ENCODE peak calls at places on chromosomes 6 and 20, in ten cellular contexts. One of them, this sample, is unnamed.

GRCh38 chr20:62367136-62367482 is at the start of gene LAMA5:
- DNase-seq in pancreas: peak; percentile 88
- DNase-seq in OCI-LY7: peak; percentile 69
- DNase-seq in GM13976: peak; percentile 85
- DNase-seq in B cell: peak; percentile 58
- DNase-seq in AG09319: no peak
- DNase-seq in hepatocyte: peak; percentile 89
- DNase-seq in lower leg skin: no peak
- DNase-seq in Caco-2: peak; percentile 97
- DNase-seq in BJ: no peak
- DNase-seq in this sample: peak; percentile 75

GRCh38 chr20:2816583-2817340 is 598 bp downstream of the TMEM239 start:
- DNase-seq in pancreas: peak; percentile 62
- DNase-seq in GM13976: no peak
- DNase-seq in Caco-2: no peak
- DNase-seq in BJ: no peak
- DNase-seq in hepatocyte: no peak
- DNase-seq in OCI-LY7: no peak
- DNase-seq in lower leg skin: peak; percentile 80
- DNase-seq in B cell: no peak
- DNase-seq in AG09319: no peak
- DNase-seq in this sample: no peak

GRCh38 chr20:63689046-63690000 is 7.1 kb upstream of the TNFRSF6B start:
- DNase-seq in AG09319: no peak
- DNase-seq in GM13976: no peak
- DNase-seq in B cell: no peak
- DNase-seq in BJ: no peak
- DNase-seq in OCI-LY7: no peak
- DNase-seq in Caco-2: no peak
- DNase-seq in lower leg skin: no peak
- DNase-seq in hepatocyte: no peak
- DNase-seq in pancreas: peak; percentile 79
- DNase-seq in this sample: no peak

GRCh38 chr6:40419377-40419776 is 167.8 kb downstream of the LRFN2 start:
- DNase-seq in OCI-LY7: no peak
- DNase-seq in lower leg skin: no peak
- DNase-seq in B cell: no peak
- DNase-seq in AG09319: no peak
- DNase-seq in GM13976: no peak
- DNase-seq in pancreas: no peak
- DNase-seq in Caco-2: no peak
- DNase-seq in BJ: no peak
- DNase-seq in hepatocyte: no peak
- DNase-seq in this sample: no peak

GRCh38 chr6:42901538-42901957 is 14.3 kb upstream of the PTCRA start:
- DNase-seq in BJ: no peak
- DNase-seq in pancreas: peak; percentile 92
- DNase-seq in OCI-LY7: peak; percentile 90
- DNase-seq in lower leg skin: peak; percentile 90
- DNase-seq in GM13976: peak; percentile 62
- DNase-seq in AG09319: peak; percentile 58
- DNase-seq in B cell: peak; percentile 82
- DNase-seq in hepatocyte: peak; percentile 89
- DNase-seq in Caco-2: peak; percentile 85
- DNase-seq in this sample: peak; percentile 58

GRCh38 chr6:19892250-19892649 is 55.1 kb downstream of the ID4 start:
- DNase-seq in AG09319: no peak
- DNase-seq in Caco-2: peak; percentile 4
- DNase-seq in GM13976: no peak
- DNase-seq in pancreas: peak; percentile 79
- DNase-seq in OCI-LY7: no peak
- DNase-seq in hepatocyte: peak; percentile 48
- DNase-seq in BJ: no peak
- DNase-seq in lower leg skin: peak; percentile 93
- DNase-seq in B cell: no peak
- DNase-seq in this sample: no peak

GRCh38 chr6:129753422-129753821 is 43.4 kb upstream of the ARHGAP18 start:
- DNase-seq in lower leg skin: no peak
- DNase-seq in Caco-2: no peak
- DNase-seq in B cell: no peak
- DNase-seq in GM13976: no peak
- DNase-seq in pancreas: no peak
- DNase-seq in hepatocyte: no peak
- DNase-seq in BJ: no peak
- DNase-seq in OCI-LY7: no peak
- DNase-seq in AG09319: no peak
- DNase-seq in this sample: no peak

GRCh38 chr6:127420558-127420957 is 38.6 kb downstream of the KIAA0408 start:
- DNase-seq in lower leg skin: peak; percentile 91
- DNase-seq in OCI-LY7: peak; percentile 42
- DNase-seq in AG09319: peak; percentile 64
- DNase-seq in hepatocyte: peak; percentile 82
- DNase-seq in GM13976: peak; percentile 82
- DNase-seq in Caco-2: peak; percentile 62
- DNase-seq in pancreas: no peak
- DNase-seq in BJ: peak; percentile 73
- DNase-seq in B cell: peak; percentile 72
- DNase-seq in this sample: peak; percentile 83

GRCh38 chr20:45432294-45432693 is 16.4 kb downstream of the PIGT start:
- DNase-seq in GM13976: peak; percentile 45
- DNase-seq in pancreas: no peak
- DNase-seq in AG09319: no peak
- DNase-seq in OCI-LY7: peak; percentile 95
- DNase-seq in BJ: no peak
- DNase-seq in B cell: peak; percentile 78
- DNase-seq in Caco-2: no peak
- DNase-seq in lower leg skin: no peak
- DNase-seq in hepatocyte: no peak
- DNase-seq in this sample: peak; percentile 56

GRCh38 chr20:53752971-53753879 is 159.6 kb upstream of the ZNF217 start:
- DNase-seq in Caco-2: no peak
- DNase-seq in BJ: no peak
- DNase-seq in GM13976: no peak
- DNase-seq in B cell: no peak
- DNase-seq in pancreas: no peak
- DNase-seq in OCI-LY7: peak; percentile 42
- DNase-seq in AG09319: no peak
- DNase-seq in lower leg skin: no peak
- DNase-seq in hepatocyte: no peak
- DNase-seq in this sample: no peak

GRCh38 chr6:16683524-16684194 is 77.6 kb downstream of the ATXN1 start:
- DNase-seq in GM13976: no peak
- DNase-seq in AG09319: no peak
- DNase-seq in Caco-2: no peak
- DNase-seq in pancreas: no peak
- DNase-seq in hepatocyte: no peak
- DNase-seq in lower leg skin: peak; percentile 91
- DNase-seq in BJ: no peak
- DNase-seq in B cell: no peak
- DNase-seq in OCI-LY7: no peak
- DNase-seq in this sample: no peak

GRCh38 chr20:40607927-40608326 is 81.1 kb downstream of the MAFB start:
- DNase-seq in pancreas: no peak
- DNase-seq in Caco-2: no peak
- DNase-seq in B cell: no peak
- DNase-seq in OCI-LY7: no peak
- DNase-seq in AG09319: no peak
- DNase-seq in lower leg skin: no peak
- DNase-seq in GM13976: no peak
- DNase-seq in BJ: no peak
- DNase-seq in hepatocyte: no peak
- DNase-seq in this sample: no peak

GRCh38 chr20:40606237-40606636 is 82.8 kb downstream of the MAFB start:
- DNase-seq in B cell: no peak
- DNase-seq in BJ: no peak
- DNase-seq in Caco-2: no peak
- DNase-seq in GM13976: no peak
- DNase-seq in pancreas: no peak
- DNase-seq in AG09319: no peak
- DNase-seq in hepatocyte: no peak
- DNase-seq in lower leg skin: no peak
- DNase-seq in OCI-LY7: no peak
- DNase-seq in this sample: no peak

GRCh38 chr20:40603057-40603651 is 85.9 kb downstream of the MAFB start:
- DNase-seq in lower leg skin: no peak
- DNase-seq in GM13976: no peak
- DNase-seq in B cell: no peak
- DNase-seq in BJ: no peak
- DNase-seq in Caco-2: no peak
- DNase-seq in OCI-LY7: no peak
- DNase-seq in hepatocyte: no peak
- DNase-seq in pancreas: no peak
- DNase-seq in AG09319: no peak
- DNase-seq in this sample: no peak

GRCh38 chr20:40604416-40604815 is 84.6 kb downstream of the MAFB start:
- DNase-seq in AG09319: no peak
- DNase-seq in lower leg skin: no peak
- DNase-seq in B cell: no peak
- DNase-seq in pancreas: no peak
- DNase-seq in BJ: no peak
- DNase-seq in GM13976: no peak
- DNase-seq in Caco-2: no peak
- DNase-seq in OCI-LY7: no peak
- DNase-seq in hepatocyte: no peak
- DNase-seq in this sample: no peak

GRCh38 chr20:40606660-40607059 is 82.4 kb downstream of the MAFB start:
- DNase-seq in AG09319: no peak
- DNase-seq in hepatocyte: no peak
- DNase-seq in Caco-2: no peak
- DNase-seq in lower leg skin: no peak
- DNase-seq in pancreas: no peak
- DNase-seq in B cell: no peak
- DNase-seq in GM13976: no peak
- DNase-seq in OCI-LY7: no peak
- DNase-seq in BJ: no peak
- DNase-seq in this sample: no peak
- TF ChIP-seq CTCF in AG09319: no peak
- TF ChIP-seq CTCF in hepatocyte: no peak
- TF ChIP-seq CTCF in Caco-2: peak; percentile 38
- TF ChIP-seq CTCF in lower leg skin: no peak
- TF ChIP-seq CTCF in pancreas: no peak
- TF ChIP-seq CTCF in B cell: no peak
- TF ChIP-seq CTCF in GM13976: no peak
- TF ChIP-seq CTCF in OCI-LY7: no peak
- TF ChIP-seq CTCF in BJ: no peak
- TF ChIP-seq CTCF in this sample: no peak

GRCh38 chr6:169034523-169035167 is 219.0 kb downstream of the THBS2 start:
- DNase-seq in B cell: no peak
- DNase-seq in BJ: peak; percentile 44
- DNase-seq in lower leg skin: peak; percentile 82
- DNase-seq in hepatocyte: no peak
- DNase-seq in pancreas: no peak
- DNase-seq in OCI-LY7: no peak
- DNase-seq in GM13976: no peak
- DNase-seq in Caco-2: no peak
- DNase-seq in AG09319: peak; percentile 52
- DNase-seq in this sample: no peak
- TF ChIP-seq CTCF in B cell: no peak
- TF ChIP-seq CTCF in BJ: peak; percentile 15
- TF ChIP-seq CTCF in lower leg skin: no peak
- TF ChIP-seq CTCF in hepatocyte: no peak
- TF ChIP-seq CTCF in pancreas: no peak
- TF ChIP-seq CTCF in OCI-LY7: no peak
- TF ChIP-seq CTCF in GM13976: no peak
- TF ChIP-seq CTCF in Caco-2: no peak
- TF ChIP-seq CTCF in AG09319: no peak
- TF ChIP-seq CTCF in this sample: no peak

DNA sequence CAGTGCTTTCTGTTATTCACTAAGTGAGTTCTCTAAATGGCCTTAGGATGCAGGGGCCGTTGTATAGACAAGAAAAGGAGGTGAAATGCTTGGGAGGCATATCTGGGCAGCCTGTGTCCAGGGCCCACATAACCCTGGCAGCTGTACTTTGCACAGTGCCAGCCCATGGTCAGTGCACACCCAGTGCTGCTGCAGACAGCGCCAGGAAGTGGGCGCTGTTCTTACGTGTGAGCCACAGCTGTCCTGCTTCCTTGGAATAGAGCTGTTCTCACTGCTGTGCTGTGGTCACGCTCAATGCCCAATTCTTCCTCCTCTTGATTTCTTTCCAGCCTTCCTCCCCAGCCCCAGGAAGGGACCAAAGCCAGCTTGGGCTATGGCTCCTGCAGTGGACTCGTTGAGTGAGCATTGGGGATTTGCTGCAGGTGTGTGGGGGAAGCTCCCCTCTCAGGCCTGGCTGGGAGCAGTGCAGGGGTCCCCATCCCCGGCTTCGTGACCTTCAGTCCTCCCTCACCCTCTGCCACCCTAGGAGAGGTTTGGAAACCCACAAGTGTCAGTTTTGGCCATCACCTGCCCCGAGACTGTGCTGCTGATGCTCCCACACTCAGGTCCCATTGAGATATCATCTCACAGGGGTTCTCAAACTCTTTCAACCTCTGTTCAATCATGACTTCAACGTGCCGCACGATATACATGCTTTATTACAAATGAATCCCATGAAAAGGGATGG is 246.8 kb upstream of the EXOC2 start:
- DNase-seq in B cell: no peak
- DNase-seq in hepatocyte: no peak
- DNase-seq in GM13976: no peak
- DNase-seq in Caco-2: no peak
- DNase-seq in pancreas: no peak
- DNase-seq in BJ: no peak
- DNase-seq in AG09319: no peak
- DNase-seq in lower leg skin: peak; percentile 72
- DNase-seq in OCI-LY7: no peak
- DNase-seq in this sample: no peak
- TF ChIP-seq CTCF in B cell: no peak
- TF ChIP-seq CTCF in hepatocyte: no peak
- TF ChIP-seq CTCF in GM13976: no peak
- TF ChIP-seq CTCF in Caco-2: no peak
- TF ChIP-seq CTCF in pancreas: no peak
- TF ChIP-seq CTCF in BJ: no peak
- TF ChIP-seq CTCF in AG09319: peak; percentile 20
- TF ChIP-seq CTCF in lower leg skin: no peak
- TF ChIP-seq CTCF in OCI-LY7: no peak
- TF ChIP-seq CTCF in this sample: no peak

DNA sequence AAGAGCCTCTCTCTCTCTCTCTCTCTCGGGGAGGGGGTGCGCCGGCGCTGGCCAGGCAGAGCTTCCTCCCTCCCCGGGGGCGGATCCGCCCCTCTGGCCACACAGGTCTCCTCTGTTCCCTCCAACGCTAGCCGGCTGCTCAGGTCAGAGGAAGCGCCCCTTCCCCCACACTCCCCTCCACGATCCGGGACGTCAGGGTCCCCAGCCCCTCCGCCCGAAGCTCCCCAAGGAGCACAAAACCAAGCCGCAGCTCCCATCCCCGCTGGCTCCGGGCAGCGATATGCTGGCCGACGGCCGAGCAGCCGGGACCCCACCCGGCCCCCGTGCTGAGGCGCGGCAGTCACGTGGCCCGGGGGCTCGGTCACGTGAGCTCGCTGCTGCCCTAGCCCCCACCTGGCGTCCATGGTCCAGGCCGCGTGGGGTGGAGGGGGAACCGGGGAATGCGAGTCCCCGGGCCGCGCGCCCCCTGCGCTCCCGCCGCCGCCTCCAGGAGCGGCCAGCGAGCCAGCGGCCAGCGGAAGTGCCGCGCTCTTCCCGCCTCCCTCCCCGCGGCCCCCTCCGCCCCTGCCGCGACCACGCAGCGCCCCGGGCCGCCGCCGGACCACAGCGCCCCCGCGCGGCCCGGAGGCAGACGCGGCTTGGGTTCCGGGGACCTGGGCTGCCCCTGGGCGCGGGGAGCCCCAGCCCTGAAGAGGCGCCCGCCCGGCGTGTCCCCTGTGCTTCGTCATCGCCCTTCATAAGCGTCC is at the start of gene SLC35B2:
- DNase-seq in pancreas: peak; percentile 88
- DNase-seq in GM13976: peak; percentile 84
- DNase-seq in B cell: peak; percentile 88
- DNase-seq in AG09319: no peak
- DNase-seq in lower leg skin: peak; percentile 93
- DNase-seq in BJ: no peak
- DNase-seq in OCI-LY7: peak; percentile 84
- DNase-seq in Caco-2: peak; percentile 82
- DNase-seq in hepatocyte: peak; percentile 89
- DNase-seq in this sample: peak; percentile 79
- TF ChIP-seq CTCF in pancreas: peak; percentile 52
- TF ChIP-seq CTCF in GM13976: peak; percentile 84
- TF ChIP-seq CTCF in B cell: peak; percentile 75
- TF ChIP-seq CTCF in AG09319: peak; percentile 34
- TF ChIP-seq CTCF in lower leg skin: no peak
- TF ChIP-seq CTCF in BJ: peak; percentile 41
- TF ChIP-seq CTCF in OCI-LY7: peak; percentile 75
- TF ChIP-seq CTCF in Caco-2: peak; percentile 31
- TF ChIP-seq CTCF in hepatocyte: peak; percentile 70
- TF ChIP-seq CTCF in this sample: peak; percentile 89

This sample was measured in GM10248.